ENCODE peak calls at places on chromosome 18, in five cellular contexts. One of them, this sample, is unnamed.

GRCh38 chr18:5895886-5896740 is 791 bp upstream of the TMEM200C start:
- DNase-seq in BE2C: no peak
- DNase-seq in NCI-H1105: no peak
- DNase-seq in anterior cingulate cortex: no peak
- DNase-seq in iPS-NIHi11: peak
- DNase-seq in this sample: no peak

GRCh38 chr18:8773980-8774379 is 68.6 kb downstream of the MTCL1 start:
- DNase-seq in BE2C: no peak
- DNase-seq in NCI-H1105: no peak
- DNase-seq in anterior cingulate cortex: no peak
- DNase-seq in iPS-NIHi11: no peak
- DNase-seq in this sample: no peak

GRCh38 chr18:51235011-51235789 is 37.7 kb upstream of the MEX3C start:
- DNase-seq in BE2C: peak
- DNase-seq in NCI-H1105: no peak
- DNase-seq in anterior cingulate cortex: no peak
- DNase-seq in iPS-NIHi11: peak
- DNase-seq in this sample: no peak

GRCh38 chr18:52451252-52451651 is 111.3 kb downstream of the DCC start:
- DNase-seq in BE2C: no peak
- DNase-seq in NCI-H1105: no peak
- DNase-seq in anterior cingulate cortex: no peak
- DNase-seq in iPS-NIHi11: no peak
- DNase-seq in this sample: no peak

GRCh38 chr18:79241755-79242154 is 154.0 kb upstream of the NFATC1 start:
- DNase-seq in BE2C: peak
- DNase-seq in NCI-H1105: peak
- DNase-seq in anterior cingulate cortex: no peak
- DNase-seq in iPS-NIHi11: no peak
- DNase-seq in this sample: peak

GRCh38 chr18:77749189-77749588 is 499.5 kb downstream of the GALR1 start:
- DNase-seq in BE2C: peak
- DNase-seq in NCI-H1105: peak
- DNase-seq in anterior cingulate cortex: no peak
- DNase-seq in iPS-NIHi11: peak
- DNase-seq in this sample: peak

GRCh38 chr18:5787936-5788335 is 107.4 kb downstream of the TMEM200C start:
- DNase-seq in BE2C: no peak
- DNase-seq in NCI-H1105: no peak
- DNase-seq in anterior cingulate cortex: no peak
- DNase-seq in iPS-NIHi11: no peak
- DNase-seq in this sample: no peak

GRCh38 chr18:68623342-68623741 is 91.6 kb downstream of the TMX3 start:
- DNase-seq in BE2C: peak
- DNase-seq in NCI-H1105: peak
- DNase-seq in anterior cingulate cortex: peak
- DNase-seq in iPS-NIHi11: peak
- DNase-seq in this sample: peak

GRCh38 chr18:39485696-39486095 is 1920.1 kb upstream of the CELF4 start:
- DNase-seq in BE2C: no peak
- DNase-seq in NCI-H1105: no peak
- DNase-seq in anterior cingulate cortex: no peak
- DNase-seq in iPS-NIHi11: no peak
- DNase-seq in this sample: no peak

GRCh38 chr18:49980869-49981268 is 167.5 kb upstream of the ACAA2 start:
- DNase-seq in BE2C: no peak
- DNase-seq in NCI-H1105: no peak
- DNase-seq in anterior cingulate cortex: no peak
- DNase-seq in iPS-NIHi11: no peak
- DNase-seq in this sample: no peak

GRCh38 chr18:76466410-76466991 is 28.5 kb downstream of the ZNF516 start:
- DNase-seq in BE2C: no peak
- DNase-seq in NCI-H1105: no peak
- DNase-seq in anterior cingulate cortex: no peak
- DNase-seq in iPS-NIHi11: no peak
- DNase-seq in this sample: no peak

GRCh38 chr18:30334781-30335180 is 707.8 kb downstream of the DSC3 start:
- DNase-seq in BE2C: no peak
- DNase-seq in NCI-H1105: no peak
- DNase-seq in anterior cingulate cortex: no peak
- DNase-seq in iPS-NIHi11: no peak
- DNase-seq in this sample: no peak

GRCh38 chr18:45568017-45568416 is 47.3 kb upstream of the SLC14A2 start:
- DNase-seq in BE2C: no peak
- DNase-seq in NCI-H1105: no peak
- DNase-seq in anterior cingulate cortex: no peak
- DNase-seq in iPS-NIHi11: no peak
- DNase-seq in this sample: no peak

GRCh38 chr18:75923169-75923568 is 495.7 kb upstream of the SMIM21 start:
- DNase-seq in BE2C: no peak
- DNase-seq in NCI-H1105: no peak
- DNase-seq in anterior cingulate cortex: peak
- DNase-seq in iPS-NIHi11: peak
- DNase-seq in this sample: no peak

GRCh38 chr18:2968559-2968958 is 44.4 kb downstream of the LPIN2 start:
- DNase-seq in BE2C: no peak
- DNase-seq in NCI-H1105: no peak
- DNase-seq in anterior cingulate cortex: no peak
- DNase-seq in iPS-NIHi11: no peak
- DNase-seq in this sample: no peak

GRCh38 chr18:3889803-3890202 is 439.8 kb downstream of the TGIF1 start:
- DNase-seq in BE2C: no peak
- DNase-seq in NCI-H1105: no peak
- DNase-seq in anterior cingulate cortex: no peak
- DNase-seq in iPS-NIHi11: no peak
- DNase-seq in this sample: no peak

GRCh38 chr18:31965331-31965970 is 22.5 kb upstream of the TRAPPC8 start:
- DNase-seq in BE2C: no peak
- DNase-seq in NCI-H1105: no peak
- DNase-seq in anterior cingulate cortex: no peak
- DNase-seq in iPS-NIHi11: no peak
- DNase-seq in this sample: no peak

GRCh38 chr18:59416818-59417217 is 57.8 kb upstream of the LMAN1 start:
- DNase-seq in BE2C: no peak
- DNase-seq in NCI-H1105: no peak
- DNase-seq in anterior cingulate cortex: no peak
- DNase-seq in iPS-NIHi11: no peak
- DNase-seq in this sample: no peak

GRCh38 chr18:487371-487770 is 13.1 kb downstream of the COLEC12 start:
- DNase-seq in BE2C: no peak
- DNase-seq in NCI-H1105: no peak
- DNase-seq in anterior cingulate cortex: no peak
- DNase-seq in iPS-NIHi11: no peak
- DNase-seq in this sample: no peak

GRCh38 chr18:48391863-48392262 is 17.3 kb downstream of the ZBTB7C start:
- DNase-seq in BE2C: no peak
- DNase-seq in NCI-H1105: no peak
- DNase-seq in anterior cingulate cortex: no peak
- DNase-seq in iPS-NIHi11: no peak
- DNase-seq in this sample: peak

GRCh38 chr18:12009581-12010140 is 28.4 kb downstream of the IMPA2 start:
- DNase-seq in BE2C: no peak
- DNase-seq in NCI-H1105: no peak
- DNase-seq in anterior cingulate cortex: no peak
- DNase-seq in iPS-NIHi11: no peak
- DNase-seq in this sample: no peak

GRCh38 chr18:35511428-35511827 is 13.7 kb upstream of the INO80C start:
- DNase-seq in BE2C: no peak
- DNase-seq in NCI-H1105: no peak
- DNase-seq in anterior cingulate cortex: no peak
- DNase-seq in iPS-NIHi11: no peak
- DNase-seq in this sample: no peak

GRCh38 chr18:72107647-72108046 is 436.5 kb downstream of the CBLN2 start:
- DNase-seq in BE2C: no peak
- DNase-seq in NCI-H1105: no peak
- DNase-seq in anterior cingulate cortex: peak
- DNase-seq in iPS-NIHi11: peak
- DNase-seq in this sample: peak

GRCh38 chr18:60929966-60930365 is 403.3 kb upstream of the CDH20 start:
- DNase-seq in BE2C: no peak
- DNase-seq in NCI-H1105: no peak
- DNase-seq in anterior cingulate cortex: no peak
- DNase-seq in iPS-NIHi11: no peak
- DNase-seq in this sample: no peak

GRCh38 chr18:44452346-44452745 is 228.3 kb upstream of the SETBP1 start:
- DNase-seq in BE2C: no peak
- DNase-seq in NCI-H1105: no peak
- DNase-seq in anterior cingulate cortex: no peak
- DNase-seq in iPS-NIHi11: no peak
- DNase-seq in this sample: no peak

GRCh38 chr18:30639361-30639760 is 403.2 kb downstream of the DSC3 start:
- DNase-seq in BE2C: no peak
- DNase-seq in NCI-H1105: no peak
- DNase-seq in anterior cingulate cortex: no peak
- DNase-seq in iPS-NIHi11: no peak
- DNase-seq in this sample: no peak

GRCh38 chr18:40222736-40223135 is 1732.3 kb upstream of the PIK3C3 start:
- DNase-seq in BE2C: no peak
- DNase-seq in NCI-H1105: no peak
- DNase-seq in anterior cingulate cortex: no peak
- DNase-seq in iPS-NIHi11: no peak
- DNase-seq in this sample: no peak

GRCh38 chr18:8283901-8284585 is 325.2 kb upstream of the RAB12 start:
- DNase-seq in BE2C: no peak
- DNase-seq in NCI-H1105: no peak
- DNase-seq in anterior cingulate cortex: no peak
- DNase-seq in iPS-NIHi11: no peak
- DNase-seq in this sample: no peak

This sample was measured in NCI-H1092 treated with DMSO at 0.1 percent for 48 hours.